ENCODE peak calls at places on chromosomes 5 and 9, in five cellular contexts. G, J, A, U and L are unnamed samples.

GRCh38 chr9:35164711-35165110 is 2.9 kb downstream of the UNC13B start:
- DNase-seq in G (no peak), J (no peak), A (no peak), U (no peak), L (no peak)

GRCh38 chr5:133967715-133968056 is 739 bp downstream of the C5orf15 start:
- DNase-seq in G (peak), J (no peak), A (no peak), U (no peak), L (no peak)

GRCh38 chr5:95027151-95027721 is 257.7 kb downstream of the MCTP1 start:
- DNase-seq in G (no peak), J (no peak), A (no peak), U (no peak), L (no peak)

GRCh38 chr5:177382423-177383029 is 1.7 kb upstream of the SLC34A1 start:
- DNase-seq in G (peak), J (no peak), A (no peak), U (no peak), L (no peak)

GRCh38 chr9:134693641-134694367 is 52.2 kb downstream of the COL5A1 start:
- DNase-seq in G (no peak), J (no peak), A (no peak), U (no peak), L (no peak)

GRCh38 chr5:140611020-140611521 is 21.9 kb downstream of the CD14 start:
- DNase-seq in G (no peak), J (no peak), A (no peak), U (no peak), L (no peak)

GRCh38 chr5:177364159-177364962 is 6.6 kb downstream of the RGS14 start:
- DNase-seq in G (no peak), J (no peak), A (no peak), U (no peak), L (no peak)

GRCh38 chr9:22649384-22649783 is 202.8 kb downstream of the DMRTA1 start:
- DNase-seq in G (no peak), J (no peak), A (no peak), U (peak), L (no peak)

GRCh38 chr9:16308645-16309044 is 561.8 kb downstream of the BNC2 start:
- DNase-seq in G (no peak), J (no peak), A (no peak), U (no peak), L (no peak)

GRCh38 chr5:5139358-5140050 is 626 bp upstream of the ADAMTS16 start:
- DNase-seq in G (peak), J (no peak), A (peak), U (no peak), L (no peak)

GRCh38 chr5:16690243-16690839 is 73.5 kb upstream of the RETREG1 start:
- DNase-seq in G (peak), J (peak), A (no peak), U (no peak), L (peak)

GRCh38 chr9:114824130-114824529 is 18.3 kb upstream of the TNFSF15 start:
- DNase-seq in G (no peak), J (no peak), A (no peak), U (peak), L (no peak)

GRCh38 chr5:83780681-83781080 is 60.0 kb upstream of the HAPLN1 start:
- DNase-seq in G (no peak), J (no peak), A (no peak), U (no peak), L (no peak)

GRCh38 chr9:137785704-137786161 is 91.8 kb upstream of the CACNA1B start:
- DNase-seq in G (peak), J (no peak), A (no peak), U (no peak), L (no peak)
- TF ChIP-seq CTCF in G (no peak), J (no peak), A (no peak), U (no peak), L (no peak)

GRCh38 chr5:11724947-11725346 is 179.3 kb downstream of the CTNND2 start:
- DNase-seq in G (peak), J (no peak), A (no peak), U (no peak), L (no peak)

GRCh38 chr5:11715797-11716196 is 188.4 kb downstream of the CTNND2 start:
- DNase-seq in G (no peak), J (no peak), A (no peak), U (no peak), L (no peak)

GRCh38 chr5:11719888-11720481 is 184.3 kb downstream of the CTNND2 start:
- DNase-seq in G (peak), J (no peak), A (no peak), U (no peak), L (no peak)
- TF ChIP-seq CTCF in G (peak), J (no peak), A (peak), U (no peak), L (peak)

GRCh38 chr9:107465467-107466451 is 23.8 kb downstream of the KLF4 start:
- DNase-seq in G (peak), J (no peak), A (peak), U (no peak), L (peak)
- TF ChIP-seq CTCF in G (peak), J (peak), A (peak), U (peak), L (peak)

DNA sequence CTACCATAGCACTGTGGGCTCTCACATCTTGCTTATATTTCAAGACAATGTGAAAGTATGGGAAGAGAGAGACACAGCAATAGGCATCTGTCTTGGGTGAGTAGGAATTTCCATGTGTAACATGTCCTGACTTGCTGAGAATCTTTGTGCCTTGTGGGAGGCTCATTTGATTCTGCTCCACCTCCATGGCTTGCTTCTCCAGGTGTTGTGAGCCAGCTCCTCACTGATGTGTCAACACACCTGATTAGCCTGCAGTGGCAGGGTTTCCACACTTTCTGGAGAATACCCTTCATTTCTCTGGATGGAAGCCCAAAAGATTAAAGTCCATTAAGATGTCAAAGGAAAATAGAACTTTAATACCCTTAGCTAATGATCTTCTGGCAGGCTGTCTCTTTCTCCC is 613.6 kb downstream of the ZNF608 start:
- DNase-seq in G (no peak), J (no peak), A (no peak), U (no peak), L (no peak)
- TF ChIP-seq CTCF in G (no peak), J (no peak), A (no peak), U (no peak), L (no peak)